ENCODE peak calls at places on chromosomes 3 and 15, in four cellular contexts. P is GM12878, L is left ventricle myocardium inferior, Q is pancreas. M is an unnamed sample.

GRCh38 chr3:149085828-149086231 is 503 bp downstream of the HLTF start:
- DNase-seq in L (no peak), Q (no peak), P (no peak), M (no peak)

GRCh38 chr3:125322166-125322565 is 53.0 kb downstream of the ZNF148 start:
- DNase-seq in Q (no peak), P (no peak), L (no peak), M (no peak)

GRCh38 chr15:42726114-42726513 is 10.8 kb downstream of the CDAN1 start:
- DNase-seq in Q (peak; percentile 53), P (no peak), L (no peak), M (no peak)

GRCh38 chr3:184656991-184657669 is 54.7 kb downstream of the MAGEF1 start:
- DNase-seq in Q (no peak), L (no peak), P (peak; percentile 27), M (no peak)

GRCh38 chr3:47542614-47543173 is 29.2 kb upstream of the ELP6 start:
- DNase-seq in P (no peak), L (no peak), Q (peak; percentile 85), M (no peak)

GRCh38 chr3:24598691-24599090 is 104.0 kb upstream of the THRB start:
- DNase-seq in Q (no peak), L (no peak), P (no peak), M (no peak)

GRCh38 chr15:49135342-49135857 is 20.0 kb downstream of the COPS2 start:
- DNase-seq in L (no peak), P (no peak), Q (no peak), M (no peak)

GRCh38 chr3:96776818-96777217 is 37.6 kb upstream of the EPHA6 start:
- DNase-seq in L (no peak), Q (peak; percentile 34), P (no peak), M (no peak)

GRCh38 chr3:134594236-134594825 is 56.5 kb downstream of the KY start:
- DNase-seq in P (no peak), L (no peak), Q (no peak), M (no peak)

GRCh38 chr3:187522890-187523289 is 147.3 kb downstream of the SST start:
- DNase-seq in P (no peak), Q (no peak), L (no peak), M (no peak)

GRCh38 chr3:58414538-58415197 is 19.0 kb downstream of the PDHB start:
- DNase-seq in P (no peak), Q (no peak), L (peak; percentile 33), M (peak; percentile 39)

GRCh38 chr15:98983333-98983732 is 24.3 kb downstream of the PGPEP1L start:
- DNase-seq in L (no peak), Q (no peak), P (no peak), M (no peak)

GRCh38 chr15:73575636-73576247 is 57.4 kb downstream of the NPTN start:
- DNase-seq in P (no peak), L (peak; percentile 60), Q (no peak), M (no peak)

GRCh38 chr3:153443961-153444360 is 281.9 kb downstream of the RAP2B start:
- DNase-seq in Q (no peak), P (no peak), L (no peak), M (peak; percentile 20)

GRCh38 chr15:77251662-77252061 is 168.2 kb downstream of the PEAK1 start:
- DNase-seq in L (no peak), P (no peak), Q (no peak), M (no peak)

GRCh38 chr3:116483135-116483534 is 37.8 kb upstream of the LSAMP start:
- DNase-seq in Q (no peak), L (no peak), P (no peak), M (no peak)

GRCh38 chr3:42493126-42493797 is 9.2 kb upstream of the VIPR1 start:
- DNase-seq in P (no peak), Q (no peak), L (no peak), M (no peak)

GRCh38 chr3:127990461-127990860 is 61.8 kb upstream of the SEC61A1 start:
- DNase-seq in Q (no peak), L (no peak), P (no peak), M (no peak)

GRCh38 chr3:30353711-30354467 is 252.5 kb upstream of the TGFBR2 start:
- DNase-seq in P (peak; percentile 24), L (no peak), Q (no peak), M (peak; percentile 87)

GRCh38 chr3:187456268-187456667 is 88.1 kb downstream of the RTP4 start:
- DNase-seq in Q (peak; percentile 39), L (peak; percentile 61), P (no peak), M (no peak)

GRCh38 chr3:40116478-40117162 is 192.9 kb upstream of the EIF1B start:
- DNase-seq in L (no peak), P (no peak), Q (no peak), M (no peak)

GRCh38 chr3:156586905-156587766 is 32.2 kb upstream of the SSR3 start:
- DNase-seq in P (no peak), L (no peak), Q (no peak), M (no peak)

GRCh38 chr3:155739154-155739553 is 5.7 kb downstream of the PLCH1 start:
- DNase-seq in Q (no peak), P (no peak), L (no peak), M (no peak)

GRCh38 chr3:42501681-42502428 is 588 bp upstream of the VIPR1 start:
- DNase-seq in P (no peak), Q (peak; percentile 87), L (peak; percentile 50), M (peak; percentile 49)

GRCh38 chr3:136994772-136995516 is 37.2 kb downstream of the IL20RB start:
- DNase-seq in P (no peak), L (peak; percentile 82), Q (peak; percentile 93), M (no peak)

GRCh38 chr15:40092416-40093223 is 16.1 kb downstream of the BMF start:
- DNase-seq in L (peak; percentile 70), P (no peak), Q (no peak), M (no peak)

GRCh38 chr15:72685301-72685924 is 569 bp downstream of the HIGD2B start:
- DNase-seq in Q (no peak), P (no peak), L (no peak), M (no peak)

GRCh38 chr3:49785565-49786356 is 581 bp downstream of the IP6K1 start:
- DNase-seq in P (no peak), Q (no peak), L (no peak), M (no peak)

GRCh38 chr15:68583321-68583720 is 4.5 kb downstream of the CORO2B start:
- DNase-seq in L (no peak), Q (peak; percentile 18), P (no peak), M (no peak)

GRCh38 chr15:20346082-20346805 is 195.4 kb downstream of the GOLGA6L6 start:
- DNase-seq in P (no peak), Q (peak; percentile 70), L (no peak), M (no peak)

GRCh38 chr15:20348900-20349773 is 192.5 kb downstream of the GOLGA6L6 start:
- DNase-seq in Q (peak; percentile 90), P (no peak), L (no peak), M (no peak)

GRCh38 chr15:20345401-20345958 is 196.1 kb downstream of the GOLGA6L6 start:
- DNase-seq in Q (peak; percentile 89), P (no peak), L (no peak), M (no peak)

GRCh38 chr15:20349774-20350498 is 191.7 kb downstream of the GOLGA6L6 start:
- DNase-seq in P (no peak), L (no peak), Q (peak; percentile 91), M (no peak)

GRCh38 chr15:20348291-20348899 is 193.2 kb downstream of the GOLGA6L6 start:
- DNase-seq in L (no peak), Q (no peak), P (no peak), M (no peak)
- H3K9me3 ChIP-seq in L (peaks cover 33% of the 10 kb centered on the region), Q (no peaks in the 10 kb centered on the region), P (no peaks in the 10 kb centered on the region), M (no peaks in the 10 kb centered on the region)

GRCh38 chr3:114418724-114419543 is 125.1 kb downstream of the TIGIT start:
- DNase-seq in Q (no peak), P (no peak), L (no peak), M (peak; percentile 57)
- H3K4me1 ChIP-seq in Q (peaks cover 7% of the 10 kb centered on the region), P (peaks cover 9% of the 10 kb centered on the region), L (peaks cover 67% of the 10 kb centered on the region), M (no peaks in the 10 kb centered on the region)

GRCh38 chr3:14150078-14150477 is 25.2 kb downstream of the TMEM43 start:
- DNase-seq in L (no peak), P (no peak), Q (no peak), M (no peak)
- H3K36me3 ChIP-seq in L (peaks cover 73% of the 10 kb centered on the region), P (peaks cover 20% of the 10 kb centered on the region), Q (no peaks in the 10 kb centered on the region), M (peaks cover 14% of the 10 kb centered on the region)

GRCh38 chr15:25070357-25070963 is 115.7 kb downstream of the SNRPN start:
- DNase-seq in L (no peak), P (no peak), Q (no peak), M (no peak)
- H3K9me3 ChIP-seq in L (peaks cover 100% of the 10 kb centered on the region), P (peaks cover 85% of the 10 kb centered on the region), Q (no peaks in the 10 kb centered on the region), M (peaks cover 53% of the 10 kb centered on the region)

GRCh38 chr3:52892625-52893311 is 4.6 kb downstream of the STIMATE start:
- DNase-seq in P (peak; percentile 41), L (no peak), Q (no peak), M (no peak)

GRCh38 chr3:52890735-52891134 is 6.6 kb downstream of the STIMATE start:
- DNase-seq in Q (no peak), L (no peak), P (no peak), M (no peak)

GRCh38 chr3:52891164-52891563 is 6.2 kb downstream of the STIMATE start:
- DNase-seq in Q (peak; percentile 52), P (no peak), L (no peak), M (no peak)

GRCh38 chr3:52892290-52892624 is 5.1 kb downstream of the STIMATE start:
- DNase-seq in P (no peak), Q (no peak), L (no peak), M (no peak)

DNA sequence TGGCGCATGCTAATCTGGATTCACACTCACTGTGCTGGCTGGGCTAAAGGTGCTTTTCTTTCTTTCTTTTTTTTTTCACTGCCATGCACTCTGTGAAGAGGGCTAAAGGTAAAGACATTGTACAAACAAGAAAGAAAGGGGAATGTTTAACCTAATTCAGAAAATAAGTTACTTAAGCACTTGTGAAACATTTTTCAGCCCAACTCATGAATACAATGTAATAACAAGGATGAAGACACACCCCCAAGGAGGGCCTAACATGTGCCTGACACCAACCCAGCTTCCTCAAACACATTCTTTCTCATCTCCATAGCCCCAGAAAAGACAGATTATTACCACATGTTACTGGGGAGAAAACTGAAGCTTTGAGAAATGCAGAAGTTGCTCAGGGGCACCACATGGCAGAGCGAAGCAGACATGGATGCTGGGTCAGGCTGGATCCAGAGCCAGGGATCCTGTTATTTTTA is 5.7 kb downstream of the STIMATE start:
- DNase-seq in P (no peak), L (no peak), Q (no peak), M (no peak)
- H3K4me1 ChIP-seq in P (peaks cover 28% of the 10 kb centered on the region), L (peaks cover 58% of the 10 kb centered on the region), Q (peaks cover 61% of the 10 kb centered on the region), M (peaks cover 23% of the 10 kb centered on the region)

GRCh38 chr3:196931157-196931556 is 11.2 kb downstream of the NCBP2 start:
- DNase-seq in Q (no peak), P (no peak), L (no peak), M (no peak)
- H3K36me3 ChIP-seq in Q (no peaks in the 10 kb centered on the region), P (peaks cover 12% of the 10 kb centered on the region), L (peaks cover 74% of the 10 kb centered on the region), M (peaks cover 25% of the 10 kb centered on the region)

M was measured in naive thymus-derived CD4-positive, alpha-beta T cell.